ENCODE peak calls at places on chromosomes 4 and X, in ten cellular contexts. B is upper lobe of right lung, E is suprapubic skin, X is fibroblast of lung, G is body of pancreas, A is Peyer's patch, H is breast epithelium, L is tibial nerve, W is IMR-90, K is mucosa of descending colon. S is an unnamed sample.

GRCh38 chrX:133265331-133265730 is 47.2 kb upstream of the TFDP3 start:
- DNase-seq in B (peak; percentile 60), E (no peak), X (peak; percentile 53), G (no peak), A (no peak), H (no peak), L (no peak), W (no peak), K (no peak), S (no peak)

GRCh38 chrX:153777261-153778090 is 3.4 kb upstream of the SRPK3 start:
- DNase-seq in B (no peak), E (no peak), X (no peak), G (peak; percentile 10), A (no peak), H (no peak), L (no peak), W (no peak), K (peak; percentile 38), S (no peak)

GRCh38 chr4:19523964-19524363 is 727.7 kb upstream of the SLIT2 start:
- DNase-seq in B (no peak), E (no peak), X (peak; percentile 7), G (no peak), A (no peak), H (no peak), L (no peak), W (no peak), K (no peak), S (no peak)

GRCh38 chr4:79689735-79690134 is 281.7 kb upstream of the GK2 start:
- DNase-seq in B (no peak), E (no peak), X (no peak), G (no peak), A (no peak), H (no peak), L (no peak), W (no peak), K (no peak), S (no peak)

GRCh38 chrX:136221851-136222513 is 29.2 kb downstream of the MAP7D3 start:
- DNase-seq in B (no peak), E (no peak), X (peak; percentile 53), G (no peak), A (no peak), H (no peak), L (no peak), W (no peak), K (no peak), S (no peak)

GRCh38 chrX:47643926-47644325 is 6.4 kb downstream of the ELK1 start:
- DNase-seq in B (no peak), E (no peak), X (peak; percentile 21), G (no peak), A (no peak), H (no peak), L (no peak), W (peak; percentile 47), K (no peak), S (no peak)

GRCh38 chr4:163484906-163485305 is 9.6 kb upstream of the TMA16 start:
- DNase-seq in B (no peak), E (no peak), X (peak; percentile 34), G (peak; percentile 25), A (no peak), H (no peak), L (no peak), W (peak; percentile 51), K (no peak), S (no peak)

GRCh38 chr4:1113311-1114009 is at the start of gene RNF212:
- DNase-seq in B (peak; percentile 83), E (no peak), X (peak; percentile 5), G (peak; percentile 47), A (no peak), H (no peak), L (no peak), W (no peak), K (peak; percentile 55), S (no peak)

DNA sequence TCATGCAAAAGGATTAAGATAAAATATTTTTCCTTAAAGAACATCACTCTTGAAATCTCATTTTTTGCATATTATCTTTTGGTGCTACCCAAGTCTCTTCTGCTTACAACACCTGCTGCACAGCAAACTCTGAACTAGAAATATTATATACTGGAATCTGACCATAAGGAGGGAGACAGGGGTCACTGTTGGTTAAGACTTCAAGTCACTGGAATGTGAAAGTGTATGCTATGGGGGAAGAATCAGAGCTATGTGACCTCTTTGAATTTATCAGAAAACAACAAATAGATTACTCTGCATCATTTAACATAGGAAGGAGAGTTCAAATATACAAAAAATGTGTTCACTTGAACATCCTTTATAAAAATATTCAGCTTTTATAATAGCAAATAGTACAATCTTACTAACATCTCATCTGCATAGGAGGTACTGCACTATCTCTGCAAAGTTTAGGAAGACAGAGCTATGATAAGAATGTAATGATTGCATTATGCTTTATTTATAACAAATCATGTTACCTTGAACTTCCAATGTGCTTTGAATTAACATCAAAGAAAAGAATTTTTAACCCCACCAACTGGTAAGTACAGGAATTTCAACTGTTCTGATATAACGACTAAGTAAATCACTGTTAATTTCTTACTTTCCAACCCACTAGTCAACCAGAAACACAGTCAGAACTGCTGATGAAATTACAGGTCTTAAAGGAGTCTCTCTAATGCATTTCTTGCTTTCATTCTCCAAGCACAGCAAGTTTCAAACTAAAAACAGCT is 69.8 kb downstream of the ZNF827 start:
- DNase-seq in B (no peak), E (no peak), X (peak; percentile 20), G (no peak), A (no peak), H (no peak), L (no peak), W (peak; percentile 12), K (no peak), S (no peak)
- TF ChIP-seq CTCF in B (peak; percentile 12), E (no peak), X (no peak), G (no peak), A (peak; percentile 6), H (no peak), L (no peak), W (peak; percentile 14), K (no peak), S (no peak)

DNA sequence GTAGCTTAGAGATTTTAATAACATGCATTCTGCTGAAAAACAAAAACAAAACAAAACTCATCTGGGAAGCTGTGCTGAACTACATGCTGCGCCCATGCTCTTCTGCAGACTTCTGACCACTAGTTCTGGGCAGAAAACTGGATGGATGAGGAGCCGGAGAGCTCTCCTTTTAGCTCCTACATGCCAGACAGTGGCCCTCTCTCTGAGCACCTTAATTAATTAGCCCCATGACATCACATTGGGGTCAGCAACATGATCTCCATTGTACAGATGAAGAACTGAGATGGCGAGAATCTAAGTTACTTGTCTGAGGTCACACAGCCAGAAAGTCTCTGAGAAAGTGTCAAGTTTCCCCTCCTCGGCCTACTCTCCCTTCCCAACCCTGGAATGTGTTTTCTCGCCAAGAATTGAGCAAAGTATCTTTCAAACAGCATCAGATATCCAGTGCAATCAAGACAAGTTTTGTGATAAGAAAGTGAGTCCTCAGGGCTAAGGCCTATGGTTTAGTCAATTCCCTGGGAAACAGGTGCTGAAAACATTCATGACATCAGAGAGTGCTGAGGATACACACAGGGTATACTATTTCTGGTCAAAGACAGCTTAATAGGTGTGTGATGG is 21.6 kb downstream of the SCD5 start:
- DNase-seq in B (no peak), E (no peak), X (peak; percentile 88), G (no peak), A (no peak), H (no peak), L (no peak), W (peak; percentile 89), K (no peak), S (no peak)
- H3K4me3 ChIP-seq in B (no peak overlapping the region), E (no peak overlapping the region), X (no peak overlapping the region), G (no peak overlapping the region), A (no peak overlapping the region), H (no peak overlapping the region), L (no peak overlapping the region), W (no peak overlapping the region), K (no peak overlapping the region), S (no peak overlapping the region)

GRCh38 chr4:70913947-70914445 is 11.8 kb downstream of the MOB1B start:
- DNase-seq in B (no peak), E (no peak), X (no peak), G (no peak), A (no peak), H (no peak), L (no peak), W (peak; percentile 86), K (no peak), S (no peak)

GRCh38 chr4:70914631-70915030 is 12.5 kb downstream of the MOB1B start:
- DNase-seq in B (peak; percentile 68), E (no peak), X (no peak), G (no peak), A (no peak), H (no peak), L (no peak), W (no peak), K (no peak), S (no peak)

GRCh38 chr4:70915048-70915815 is 13.1 kb downstream of the MOB1B start:
- DNase-seq in B (no peak), E (no peak), X (peak; percentile 63), G (no peak), A (no peak), H (no peak), L (no peak), W (peak; percentile 78), K (no peak), S (no peak)

GRCh38 chr4:70920592-70920991 is 18.4 kb downstream of the MOB1B start:
- DNase-seq in B (no peak), E (no peak), X (no peak), G (no peak), A (no peak), H (no peak), L (no peak), W (no peak), K (no peak), S (no peak)

DNA sequence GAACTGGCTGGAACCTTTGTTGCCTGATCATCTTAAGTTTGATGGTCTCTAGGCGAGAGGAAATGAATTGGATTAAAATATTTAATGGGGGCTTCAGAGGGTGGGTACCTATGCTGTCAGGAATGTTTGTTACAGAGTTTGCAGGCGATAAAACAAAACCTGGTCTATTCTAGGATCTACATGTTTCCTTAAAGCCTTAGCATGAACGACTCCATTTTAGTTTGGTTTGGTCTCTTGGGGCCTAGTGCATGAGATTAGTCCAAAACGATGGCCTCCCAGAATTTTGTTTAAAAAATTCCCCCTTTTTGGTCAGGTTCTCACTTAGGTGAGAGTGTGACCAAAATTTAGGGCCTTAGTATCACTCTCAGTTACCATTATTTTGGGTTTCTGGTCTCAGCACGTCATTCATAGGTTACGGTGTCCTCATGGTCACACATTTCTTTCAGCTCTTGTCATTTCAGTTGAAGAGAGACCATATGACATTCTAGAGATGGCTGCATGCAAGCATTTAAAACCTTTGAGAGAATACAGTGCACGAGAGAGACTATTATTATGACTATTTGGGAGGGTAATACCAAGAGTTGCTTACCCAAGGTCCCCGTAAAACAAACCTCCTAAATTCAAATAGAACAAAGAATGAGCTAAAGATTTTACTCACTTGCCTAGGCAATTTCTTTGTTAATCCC is 13.8 kb downstream of the MOB1B start:
- DNase-seq in B (no peak), E (no peak), X (no peak), G (no peak), A (no peak), H (no peak), L (no peak), W (no peak), K (no peak), S (no peak)
- H3K9me3 ChIP-seq in B (no peaks in the 10 kb centered on the region), E (no peaks in the 10 kb centered on the region), X (no peaks in the 10 kb centered on the region), G (no peaks in the 10 kb centered on the region), A (no peaks in the 10 kb centered on the region), H (peaks cover 3% of the 10 kb centered on the region), L (no peaks in the 10 kb centered on the region), W (no peaks in the 10 kb centered on the region), K (no peaks in the 10 kb centered on the region), S (no peaks in the 10 kb centered on the region)

DNA sequence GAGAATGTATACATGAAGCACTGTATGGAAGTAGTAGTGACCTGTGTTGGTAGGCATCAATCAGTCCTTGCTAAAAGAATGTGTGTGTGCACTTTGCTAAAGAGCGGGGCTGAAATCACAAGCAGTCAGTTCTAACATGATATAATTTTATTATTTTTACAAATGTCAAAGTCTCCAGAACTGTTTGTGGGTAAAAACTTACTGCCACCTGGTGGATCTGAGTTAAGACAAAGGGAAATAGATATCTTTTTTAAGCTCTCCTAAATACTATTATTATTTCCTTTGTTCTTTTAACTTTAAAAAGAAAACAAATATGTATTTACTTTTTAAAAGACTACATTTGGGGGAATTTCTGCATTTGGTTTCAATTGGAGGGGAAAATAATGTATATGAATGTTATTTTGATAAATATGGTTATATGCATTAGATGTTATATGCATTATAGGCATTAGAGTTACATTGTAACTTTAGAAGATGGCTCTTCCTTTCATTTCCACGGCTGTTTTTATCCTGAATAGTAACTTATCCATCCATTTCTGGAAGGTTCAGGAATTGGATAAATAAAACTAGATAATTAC is 7.8 kb upstream of the CLOCK start:
- DNase-seq in B (no peak), E (no peak), X (peak; percentile 46), G (no peak), A (no peak), H (no peak), L (no peak), W (peak; percentile 71), K (no peak), S (no peak)
- TF ChIP-seq CTCF in B (peak; percentile 51), E (peak; percentile 21), X (peak; percentile 49), G (peak; percentile 45), A (peak; percentile 51), H (peak; percentile 42), L (no peak), W (peak; percentile 72), K (no peak), S (no peak)

S was measured in right atrium auricular region.